ENCODE peak calls at places on chromosomes 5 and 9, in four cellular contexts. V is endothelial cell of umbilical vein, G is GM12892, M is stomach. K is an unnamed sample.

GRCh38 chr5:170603578-170604565 is 100.1 kb downstream of the KCNIP1 start:
- DNase-seq in V (peak; percentile 34), G (peak; percentile 62), M (no peak), K (no peak)

GRCh38 chr5:173103411-173103810 is 40.9 kb upstream of the BNIP1 start:
- DNase-seq in V (no peak), G (no peak), M (no peak), K (no peak)

GRCh38 chr9:125593581-125593980 is 113.4 kb downstream of the MAPKAP1 start:
- DNase-seq in V (peak; percentile 63), G (no peak), M (no peak), K (no peak)

GRCh38 chr5:1568201-1568979 is 44.6 kb upstream of the LPCAT1 start:
- DNase-seq in V (peak; percentile 74), G (no peak), M (no peak), K (no peak)

GRCh38 chr9:86408121-86408520 is 53.9 kb upstream of the TUT7 start:
- DNase-seq in V (no peak), G (no peak), M (no peak), K (no peak)

GRCh38 chr5:69211200-69211599 is 21.8 kb downstream of the CENPH start:
- DNase-seq in V (no peak), G (no peak), M (no peak), K (no peak)

GRCh38 chr5:127746756-127747155 is 43.6 kb downstream of the CCDC192 start:
- DNase-seq in V (peak; percentile 27), G (no peak), M (no peak), K (no peak)

GRCh38 chr5:17157916-17158529 is 59.4 kb upstream of the BASP1 start:
- DNase-seq in V (peak; percentile 69), G (no peak), M (no peak), K (no peak)

GRCh38 chr5:174589599-174589998 is 134.8 kb upstream of the MSX2 start:
- DNase-seq in V (no peak), G (no peak), M (no peak), K (no peak)

GRCh38 chr9:137028281-137029057 is 432 bp upstream of the ABCA2 start:
- DNase-seq in V (peak; percentile 19), G (peak; percentile 70), M (peak; percentile 78), K (no peak)

GRCh38 chr5:139667730-139668063 is 19.5 kb downstream of the CXXC5 start:
- DNase-seq in V (no peak), G (no peak), M (no peak), K (no peak)

GRCh38 chr5:93790401-93790800 is 49.0 kb upstream of the POU5F2 start:
- DNase-seq in V (no peak), G (no peak), M (no peak), K (no peak)

GRCh38 chr9:105114956-105115728 is 129.3 kb upstream of the SLC44A1 start:
- DNase-seq in V (no peak), G (no peak), M (peak; percentile 42), K (peak; percentile 66)

GRCh38 chr5:91642592-91642991 is 259.5 kb upstream of the ARRDC3 start:
- DNase-seq in V (no peak), G (no peak), M (no peak), K (no peak)

GRCh38 chr9:88577736-88578485 is 42.9 kb downstream of the NXNL2 start:
- DNase-seq in V (no peak), G (no peak), M (no peak), K (peak; percentile 65)

GRCh38 chr5:57816108-57816507 is 333.5 kb upstream of the ACTBL2 start:
- DNase-seq in V (peak; percentile 69), G (no peak), M (no peak), K (no peak)

GRCh38 chr5:113081881-113082546 is 105.4 kb downstream of the DCP2 start:
- DNase-seq in V (peak; percentile 94), G (no peak), M (no peak), K (no peak)

GRCh38 chr9:134178781-134179551 is 14.6 kb upstream of the RNU6ATAC start:
- DNase-seq in V (peak; percentile 35), G (peak; percentile 9), M (no peak), K (peak; percentile 63)

GRCh38 chr5:169302491-169303118 is 1.7 kb upstream of the SLIT3 start:
- DNase-seq in V (peak; percentile 85), G (peak; percentile 39), M (peak; percentile 74), K (peak; percentile 87)

GRCh38 chr5:59923465-59923864 is 29.9 kb upstream of the PDE4D start:
- DNase-seq in V (no peak), G (no peak), M (no peak), K (no peak)

GRCh38 chr5:179264641-179265528 is 80.4 kb downstream of the ADAMTS2 start:
- DNase-seq in V (no peak), G (no peak), M (peak; percentile 24), K (peak; percentile 77)

GRCh38 chr5:179264053-179264540 is 81.2 kb downstream of the ADAMTS2 start:
- DNase-seq in V (no peak), G (no peak), M (peak; percentile 14), K (no peak)

GRCh38 chr5:179266291-179267070 is 78.8 kb downstream of the ADAMTS2 start:
- DNase-seq in V (no peak), G (no peak), M (peak; percentile 20), K (no peak)

GRCh38 chr5:179267071-179267670 is 78.1 kb downstream of the ADAMTS2 start:
- DNase-seq in V (no peak), G (no peak), M (peak; percentile 20), K (peak; percentile 51)

DNA sequence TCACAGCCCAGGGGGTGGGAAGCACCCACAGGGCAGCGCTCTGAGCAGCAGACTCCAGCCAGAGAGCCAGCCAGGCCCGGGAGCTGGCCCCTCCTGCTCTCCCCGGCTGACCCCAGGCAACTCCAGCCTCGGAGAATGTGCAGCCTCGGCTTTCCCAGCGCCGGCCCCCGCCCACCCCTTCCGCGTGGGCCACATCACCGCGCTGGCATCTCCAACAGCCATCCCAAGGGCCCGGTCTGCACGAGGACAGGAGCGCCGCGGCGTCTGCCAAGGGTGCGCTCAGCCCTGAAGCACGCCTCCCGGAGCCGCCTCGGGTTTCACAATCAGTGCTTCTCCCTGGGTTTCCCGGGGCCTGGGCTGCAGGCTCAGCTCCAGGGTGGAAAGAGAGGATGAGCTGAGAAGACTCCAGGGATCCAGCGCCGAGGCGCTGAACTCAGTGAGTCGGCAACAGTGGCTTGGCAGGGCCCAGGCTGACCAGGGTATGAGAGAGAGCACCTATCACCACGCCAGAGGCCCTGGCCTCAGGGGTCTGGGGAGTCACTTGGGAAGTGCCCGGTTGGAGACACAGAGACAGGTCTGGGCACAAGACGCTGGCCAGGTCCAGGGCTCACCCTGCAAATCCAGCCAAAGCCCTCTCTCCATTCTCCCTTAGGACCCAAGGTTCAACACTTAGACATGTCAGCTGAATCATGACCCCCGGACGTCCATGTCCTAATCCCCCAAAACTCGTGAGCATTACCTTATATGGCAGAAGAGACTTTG is 79.6 kb downstream of the ADAMTS2 start:
- DNase-seq in V (no peak), G (no peak), M (peak; percentile 62), K (peak; percentile 96)
- TF ChIP-seq POLR2AphosphoS5 in V (no peak), G (no peak), M (peak; percentile 87), K (peak; percentile 83)

GRCh38 chr9:127963359-127964064 is 17.3 kb downstream of the EEIG1 start:
- DNase-seq in V (no peak), G (no peak), M (no peak), K (no peak)

GRCh38 chr9:127968046-127968445 is 12.7 kb downstream of the EEIG1 start:
- DNase-seq in V (peak; percentile 13), G (no peak), M (peak; percentile 62), K (peak; percentile 78)

GRCh38 chr9:127966416-127967150 is 14.2 kb downstream of the EEIG1 start:
- DNase-seq in V (peak; percentile 14), G (no peak), M (peak; percentile 72), K (no peak)

GRCh38 chr9:127967151-127967809 is 13.5 kb downstream of the EEIG1 start:
- DNase-seq in V (no peak), G (no peak), M (no peak), K (peak; percentile 65)

DNA sequence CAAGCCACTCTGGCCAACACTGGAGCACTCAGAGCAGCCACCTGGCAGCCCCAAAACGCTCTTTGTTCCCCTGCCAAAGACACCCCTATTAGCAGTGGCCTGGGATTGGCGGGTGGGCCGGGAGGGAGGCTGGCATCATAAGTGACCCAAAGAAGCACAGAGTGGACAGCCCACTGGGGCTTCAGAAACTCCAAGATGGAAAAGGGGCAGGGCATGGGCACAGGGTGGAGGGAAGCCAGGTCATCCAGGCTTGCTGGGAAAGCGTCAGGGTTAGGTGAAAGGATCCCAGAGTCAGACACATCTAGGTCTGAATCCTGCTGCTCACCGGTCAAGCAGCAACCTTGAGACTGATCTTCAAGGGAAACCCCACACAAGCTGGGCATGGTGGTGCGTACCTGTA is 14.8 kb downstream of the EEIG1 start:
- DNase-seq in V (no peak), G (no peak), M (no peak), K (no peak)
- TF ChIP-seq POLR2AphosphoS5 in V (no peak), G (no peak), M (no peak), K (no peak)

GRCh38 chr9:129211686-129212085 is 33.6 kb upstream of the IER5L start:
- DNase-seq in V (no peak), G (no peak), M (no peak), K (no peak)
- TF ChIP-seq POLR2AphosphoS5 in V (no peak), G (no peak), M (no peak), K (no peak)

GRCh38 chr5:54361683-54362411 is 51.5 kb upstream of the ARL15 start:
- DNase-seq in V (no peak), G (no peak), M (peak; percentile 37), K (no peak)

GRCh38 chr5:54360925-54361662 is 50.7 kb upstream of the ARL15 start:
- DNase-seq in V (no peak), G (no peak), M (no peak), K (no peak)

GRCh38 chr5:54357371-54358058 is 47.1 kb upstream of the ARL15 start:
- DNase-seq in V (peak; percentile 22), G (no peak), M (no peak), K (no peak)

GRCh38 chr5:54362434-54362833 is 52.1 kb upstream of the ARL15 start:
- DNase-seq in V (peak; percentile 47), G (no peak), M (no peak), K (no peak)

DNA sequence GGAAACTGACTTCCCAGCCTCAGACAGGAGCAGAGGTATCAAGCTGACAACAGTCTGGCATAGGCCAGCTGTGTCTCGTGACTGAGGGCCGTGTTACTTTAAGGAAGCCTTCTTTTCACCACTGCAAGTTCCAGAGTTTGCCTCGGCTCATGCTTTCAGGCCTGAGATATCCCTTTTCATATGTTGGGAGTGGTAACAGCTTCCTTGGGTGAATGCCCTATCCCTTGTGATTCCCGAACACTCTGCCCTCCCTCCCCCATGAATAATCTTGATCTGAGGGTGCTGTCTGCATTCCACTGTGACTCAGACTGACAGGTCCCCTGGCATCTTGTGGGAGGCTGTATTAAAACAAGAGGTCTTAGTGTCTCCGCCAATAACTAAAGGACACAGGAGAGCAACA is 49.7 kb upstream of the ARL15 start:
- DNase-seq in V (no peak), G (no peak), M (no peak), K (no peak)
- TF ChIP-seq POLR2AphosphoS5 in V (no peak), G (no peak), M (no peak), K (no peak)

K was measured in suprapubic skin.